ENCODE peak calls at places on chromosomes 2 and 18, in seven cellular contexts. D is HL-60; R is astrocyte; E is body of pancreas; Y is CD8-positive, alpha-beta memory T cell; H is AG04450; K is foreskin keratinocyte. J is an unnamed sample. For H3K27me3, the result is how much of the 10 kb centered on the place peaks cover.

GRCh38 chr18:37383036-37383788 is 182.4 kb downstream of the CELF4 start:
- DNase-seq in E (no peak), D (no peak), Y (no peak), K (no peak), H (no peak), R (no peak), J (no peak)

GRCh38 chr18:61474918-61475317 is 141.7 kb downstream of the CDH20 start:
- DNase-seq in Y (no peak), K (no peak), D (no peak), R (no peak), E (no peak), H (no peak), J (no peak)

GRCh38 chr2:152493945-152494528 is 159.1 kb downstream of the FMNL2 start:
- DNase-seq in K (no peak), D (no peak), H (no peak), E (no peak), Y (no peak), R (no peak), J (no peak)

GRCh38 chr2:100752628-100753333 is 67.2 kb upstream of the NPAS2 start:
- DNase-seq in R (peak), D (peak), E (no peak), H (no peak), K (peak), Y (no peak), J (peak)

GRCh38 chr2:110852541-110853263 is 120.3 kb downstream of the ACOXL start:
- DNase-seq in E (no peak), K (no peak), Y (peak), H (no peak), R (no peak), D (no peak), J (no peak)

GRCh38 chr2:45028276-45028675 is 19.0 kb upstream of the SIX2 start:
- DNase-seq in E (no peak), D (no peak), H (no peak), K (no peak), R (peak), Y (no peak), J (no peak)

GRCh38 chr2:107811376-107811775 is 15.3 kb upstream of the RGPD4 start:
- DNase-seq in Y (no peak), E (no peak), K (peak), H (no peak), D (no peak), R (no peak), J (no peak)

GRCh38 chr2:145692971-145693478 is 1173.1 kb upstream of the ZEB2 start:
- DNase-seq in R (peak), E (peak), D (peak), Y (no peak), K (peak), H (peak), J (peak)

GRCh38 chr2:239441261-239441701 is 40.5 kb upstream of the HDAC4 start:
- DNase-seq in E (no peak), Y (peak), R (no peak), H (no peak), K (no peak), D (no peak), J (no peak)

GRCh38 chr2:239442192-239442591 is 41.4 kb upstream of the HDAC4 start:
- DNase-seq in Y (no peak), K (no peak), E (no peak), H (no peak), R (no peak), D (no peak), J (no peak)

GRCh38 chr2:239443102-239443620 is 42.3 kb upstream of the HDAC4 start:
- DNase-seq in D (no peak), E (no peak), R (no peak), Y (no peak), K (no peak), H (no peak), J (no peak)

GRCh38 chr2:239440511-239440959 is 39.7 kb upstream of the HDAC4 start:
- DNase-seq in D (no peak), Y (no peak), K (no peak), E (no peak), R (no peak), H (no peak), J (no peak)

GRCh38 chr2:239441724-239442123 is 40.9 kb upstream of the HDAC4 start:
- DNase-seq in K (no peak), D (no peak), Y (no peak), R (no peak), H (no peak), E (no peak), J (no peak)
- H3K27me3 ChIP-seq in K (under half), D (under half), Y (under half), R (under half), H (under half), E (under half), J (under half)

GRCh38 chr2:240147911-240148587 is 7.6 kb upstream of the OTOS start:
- DNase-seq in E (no peak), D (no peak), K (peak), Y (no peak), R (no peak), H (no peak), J (no peak)
- H3K27me3 ChIP-seq in E (under half), D (under half), K (under half), Y (under half), R (under half), H (under half), J (under half)

GRCh38 chr2:20035961-20036666 is 15.3 kb downstream of the LAPTM4A start:
- DNase-seq in R (no peak), H (no peak), K (no peak), Y (no peak), D (no peak), E (no peak), J (no peak)

GRCh38 chr2:20037660-20038059 is 13.8 kb downstream of the LAPTM4A start:
- DNase-seq in Y (no peak), H (no peak), E (no peak), D (no peak), K (no peak), R (no peak), J (no peak)

GRCh38 chr2:20044778-20045177 is 6.7 kb downstream of the LAPTM4A start:
- DNase-seq in H (no peak), E (no peak), K (no peak), R (no peak), D (no peak), Y (no peak), J (no peak)

GRCh38 chr2:20042531-20042930 is 8.9 kb downstream of the LAPTM4A start:
- DNase-seq in K (no peak), D (no peak), H (no peak), Y (no peak), R (no peak), E (no peak), J (no peak)

GRCh38 chr2:20040489-20041172 is 10.8 kb downstream of the LAPTM4A start:
- DNase-seq in K (peak), E (no peak), Y (no peak), R (peak), H (no peak), D (no peak), J (no peak)
- H3K27me3 ChIP-seq in K (under half), E (under half), Y (under half), R (under half), H (under half), D (under half), J (under half)

GRCh38 chr2:16663121-16663905 is 2.3 kb downstream of the CYRIA start:
- DNase-seq in Y (no peak), K (no peak), H (no peak), R (no peak), D (no peak), E (no peak), J (no peak)
- H3K27me3 ChIP-seq in Y (under half), K (half or more), H (under half), R (under half), D (under half), E (under half), J (under half)

GRCh38 chr2:118616432-118616831 is 231.0 kb downstream of the EN1 start:
- DNase-seq in H (no peak), Y (no peak), K (no peak), E (no peak), D (no peak), R (no peak), J (no peak)
- H3K27me3 ChIP-seq in H (under half), Y (under half), K (under half), E (under half), D (under half), R (under half), J (under half)

GRCh38 chr2:29314816-29315571 is 199.8 kb downstream of the CLIP4 start:
- DNase-seq in D (no peak), E (peak), K (peak), H (no peak), R (peak), Y (peak), J (no peak)
- H3K27me3 ChIP-seq in D (under half), E (under half), K (under half), H (under half), R (under half), Y (under half), J (under half)